ENCODE peak calls at places on chromosome 16, in six cellular contexts. P is posterior vena cava, H is GM12891, Y is foreskin melanocyte, I is AG04450, D is spleen. C is an unnamed sample.

GRCh38 chr16:17258848-17259713 is 211.7 kb downstream of the XYLT1 start:
- DNase-seq in P (no peak), H (peak), Y (no peak), I (no peak), D (peak), C (no peak)

GRCh38 chr16:19008245-19008644 is 24.5 kb downstream of the TMC7 start:
- DNase-seq in P (no peak), H (no peak), Y (peak), I (peak), D (peak), C (no peak)

GRCh38 chr16:3095869-3096268 is 3.2 kb downstream of the ZSCAN10 start:
- DNase-seq in P (no peak), H (peak), Y (no peak), I (no peak), D (peak), C (no peak)

GRCh38 chr16:23500212-23500865 is 10.0 kb downstream of the GGA2 start:
- DNase-seq in P (peak), H (no peak), Y (no peak), I (no peak), D (peak), C (no peak)

GRCh38 chr16:69772560-69773254 is 10.6 kb downstream of the WWP2 start:
- DNase-seq in P (peak), H (no peak), Y (no peak), I (no peak), D (no peak), C (no peak)

GRCh38 chr16:4690946-4691665 is 2.3 kb upstream of the NUDT16L1 start:
- DNase-seq in P (no peak), H (no peak), Y (no peak), I (no peak), D (peak), C (peak)

GRCh38 chr16:27284865-27285675 is 16.5 kb upstream of the NSMCE1 start:
- DNase-seq in P (no peak), H (no peak), Y (peak), I (no peak), D (no peak), C (no peak)

GRCh38 chr16:31214705-31215286 is 877 bp downstream of the TRIM72 start:
- DNase-seq in P (no peak), H (no peak), Y (no peak), I (no peak), D (peak), C (no peak)

C was measured in chondrocyte.